ENCODE peak calls at places on chromosomes 12 and 14, in eight cellular contexts. One of them, this sample, is unnamed.

GRCh38 chr14:105733081-105734065 is 207.0 kb downstream of the TMEM121 start:
- DNase-seq in transverse colon: no peak
- DNase-seq in tibial nerve: no peak
- DNase-seq in HepG2: no peak
- DNase-seq in K562: no peak
- DNase-seq in A549: no peak
- DNase-seq in stomach: no peak
- DNase-seq in ovary: no peak
- DNase-seq in this sample: no peak

GRCh38 chr12:69464433-69464832 is 5.8 kb upstream of the FRS2 start:
- DNase-seq in transverse colon: no peak
- DNase-seq in stomach: no peak
- DNase-seq in HepG2: no peak
- DNase-seq in tibial nerve: no peak
- DNase-seq in ovary: no peak
- DNase-seq in A549: no peak
- DNase-seq in K562: no peak
- DNase-seq in this sample: no peak

GRCh38 chr12:2813214-2813554 is 716 bp downstream of the ITFG2 start:
- DNase-seq in tibial nerve: no peak
- DNase-seq in K562: no peak
- DNase-seq in A549: no peak
- DNase-seq in transverse colon: no peak
- DNase-seq in HepG2: no peak
- DNase-seq in ovary: no peak
- DNase-seq in stomach: no peak
- DNase-seq in this sample: no peak

GRCh38 chr14:89270439-89271227 is 146.4 kb downstream of the FOXN3 start:
- DNase-seq in ovary: no peak
- DNase-seq in tibial nerve: no peak
- DNase-seq in stomach: peak
- DNase-seq in HepG2: no peak
- DNase-seq in A549: no peak
- DNase-seq in K562: no peak
- DNase-seq in transverse colon: peak
- DNase-seq in this sample: no peak

GRCh38 chr12:58416211-58416610 is 474.8 kb downstream of the ATP23 start:
- DNase-seq in HepG2: no peak
- DNase-seq in stomach: no peak
- DNase-seq in tibial nerve: no peak
- DNase-seq in K562: no peak
- DNase-seq in ovary: no peak
- DNase-seq in A549: no peak
- DNase-seq in transverse colon: no peak
- DNase-seq in this sample: no peak

GRCh38 chr14:50607181-50607580 is 47.2 kb downstream of the ATL1 start:
- DNase-seq in A549: no peak
- DNase-seq in K562: no peak
- DNase-seq in ovary: no peak
- DNase-seq in HepG2: no peak
- DNase-seq in tibial nerve: no peak
- DNase-seq in stomach: no peak
- DNase-seq in transverse colon: no peak
- DNase-seq in this sample: no peak

GRCh38 chr12:79932393-79932792 is 2.5 kb downstream of the PPP1R12A start:
- DNase-seq in stomach: no peak
- DNase-seq in A549: no peak
- DNase-seq in HepG2: no peak
- DNase-seq in transverse colon: no peak
- DNase-seq in tibial nerve: no peak
- DNase-seq in ovary: no peak
- DNase-seq in K562: no peak
- DNase-seq in this sample: no peak

GRCh38 chr12:25496098-25496587 is 56.9 kb downstream of the LMNTD1 start:
- DNase-seq in K562: no peak
- DNase-seq in HepG2: no peak
- DNase-seq in ovary: no peak
- DNase-seq in transverse colon: no peak
- DNase-seq in A549: no peak
- DNase-seq in tibial nerve: no peak
- DNase-seq in stomach: no peak
- DNase-seq in this sample: no peak

GRCh38 chr12:131141483-131141882 is 187.8 kb downstream of the ADGRD1 start:
- DNase-seq in K562: no peak
- DNase-seq in A549: no peak
- DNase-seq in transverse colon: no peak
- DNase-seq in ovary: no peak
- DNase-seq in tibial nerve: no peak
- DNase-seq in HepG2: no peak
- DNase-seq in stomach: no peak
- DNase-seq in this sample: no peak

GRCh38 chr12:125070117-125070516 is 4.9 kb downstream of the AACS start:
- DNase-seq in ovary: no peak
- DNase-seq in transverse colon: no peak
- DNase-seq in tibial nerve: no peak
- DNase-seq in K562: no peak
- DNase-seq in stomach: no peak
- DNase-seq in A549: no peak
- DNase-seq in HepG2: peak
- DNase-seq in this sample: no peak

GRCh38 chr12:46219892-46220655 is 48.8 kb downstream of the SLC38A1 start:
- DNase-seq in K562: peak
- DNase-seq in A549: no peak
- DNase-seq in ovary: no peak
- DNase-seq in stomach: no peak
- DNase-seq in tibial nerve: no peak
- DNase-seq in HepG2: peak
- DNase-seq in transverse colon: peak
- DNase-seq in this sample: no peak

GRCh38 chr12:104692335-104693218 is 235.8 kb downstream of the CHST11 start:
- DNase-seq in A549: no peak
- DNase-seq in HepG2: no peak
- DNase-seq in stomach: no peak
- DNase-seq in tibial nerve: no peak
- DNase-seq in ovary: no peak
- DNase-seq in transverse colon: no peak
- DNase-seq in K562: no peak
- DNase-seq in this sample: no peak

GRCh38 chr12:3641428-3641883 is 111.5 kb downstream of the CRACR2A start:
- DNase-seq in HepG2: no peak
- DNase-seq in stomach: no peak
- DNase-seq in K562: no peak
- DNase-seq in ovary: no peak
- DNase-seq in transverse colon: no peak
- DNase-seq in A549: no peak
- DNase-seq in tibial nerve: peak
- DNase-seq in this sample: no peak

DNA sequence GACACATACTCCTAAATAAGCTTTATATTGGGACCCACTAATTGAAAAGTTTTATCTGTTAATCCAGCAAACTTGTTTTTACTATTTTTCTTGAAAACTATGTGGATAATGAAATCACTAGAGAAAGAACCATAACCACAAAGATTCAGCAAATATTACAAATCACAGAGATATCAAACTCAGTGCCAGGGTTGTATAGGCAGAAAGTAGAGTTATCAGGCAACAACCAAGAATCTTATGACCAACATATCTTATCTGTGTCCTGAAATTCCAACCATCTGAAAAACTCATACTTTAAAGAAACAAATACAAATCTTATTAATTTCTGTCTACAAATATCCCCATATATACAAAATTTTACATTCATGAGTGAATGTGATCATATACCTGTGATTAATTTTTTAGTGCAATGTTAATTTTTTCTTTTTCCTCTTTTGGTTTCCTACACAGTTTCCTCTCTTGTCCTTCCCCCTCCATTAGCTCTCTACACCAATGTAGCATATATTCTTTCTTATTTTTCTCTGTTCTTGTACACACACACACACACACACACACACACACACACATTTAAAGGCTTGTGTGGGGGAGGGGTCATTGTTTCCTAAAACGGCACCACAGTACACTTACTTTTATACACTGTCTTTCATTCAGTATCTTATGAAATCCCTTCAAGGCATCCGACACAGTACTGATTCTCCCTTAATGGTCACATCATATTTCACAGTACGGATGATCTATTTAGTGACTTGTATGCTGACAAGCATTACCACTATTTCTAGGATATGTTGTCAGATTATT is 18.6 kb downstream of the AMN1 start:
- DNase-seq in tibial nerve: no peak
- DNase-seq in A549: no peak
- DNase-seq in K562: no peak
- DNase-seq in HepG2: no peak
- DNase-seq in ovary: no peak
- DNase-seq in stomach: no peak
- DNase-seq in transverse colon: no peak
- DNase-seq in this sample: no peak
- TF ChIP-seq EP300 in tibial nerve: no peak
- TF ChIP-seq EP300 in A549: no peak
- TF ChIP-seq EP300 in K562: no peak
- TF ChIP-seq EP300 in HepG2: no peak
- TF ChIP-seq EP300 in ovary: no peak
- TF ChIP-seq EP300 in stomach: no peak
- TF ChIP-seq EP300 in transverse colon: no peak
- TF ChIP-seq EP300 in this sample: no peak

GRCh38 chr12:61870658-61871559 is 389.3 kb upstream of the USP15 start:
- DNase-seq in A549: no peak
- DNase-seq in HepG2: no peak
- DNase-seq in stomach: no peak
- DNase-seq in tibial nerve: no peak
- DNase-seq in K562: no peak
- DNase-seq in transverse colon: no peak
- DNase-seq in ovary: no peak
- DNase-seq in this sample: no peak
- TF ChIP-seq EP300 in A549: no peak
- TF ChIP-seq EP300 in HepG2: no peak
- TF ChIP-seq EP300 in stomach: no peak
- TF ChIP-seq EP300 in tibial nerve: no peak
- TF ChIP-seq EP300 in K562: no peak
- TF ChIP-seq EP300 in transverse colon: no peak
- TF ChIP-seq EP300 in ovary: no peak
- TF ChIP-seq EP300 in this sample: no peak

GRCh38 chr14:100851946-100852620 is 26.2 kb downstream of the MEG3 start:
- DNase-seq in K562: peak
- DNase-seq in stomach: no peak
- DNase-seq in A549: no peak
- DNase-seq in ovary: peak
- DNase-seq in HepG2: no peak
- DNase-seq in tibial nerve: no peak
- DNase-seq in transverse colon: no peak
- DNase-seq in this sample: no peak

GRCh38 chr14:100849432-100849831 is 23.5 kb downstream of the MEG3 start:
- DNase-seq in transverse colon: no peak
- DNase-seq in A549: no peak
- DNase-seq in stomach: no peak
- DNase-seq in HepG2: no peak
- DNase-seq in ovary: no peak
- DNase-seq in tibial nerve: no peak
- DNase-seq in K562: no peak
- DNase-seq in this sample: no peak

GRCh38 chr14:100854435-100854834 is 28.5 kb downstream of the MEG3 start:
- DNase-seq in tibial nerve: no peak
- DNase-seq in A549: no peak
- DNase-seq in transverse colon: no peak
- DNase-seq in stomach: no peak
- DNase-seq in HepG2: no peak
- DNase-seq in K562: no peak
- DNase-seq in ovary: no peak
- DNase-seq in this sample: no peak

GRCh38 chr14:100851586-100851916 is 25.6 kb downstream of the MEG3 start:
- DNase-seq in A549: no peak
- DNase-seq in stomach: no peak
- DNase-seq in K562: no peak
- DNase-seq in ovary: no peak
- DNase-seq in transverse colon: no peak
- DNase-seq in HepG2: no peak
- DNase-seq in tibial nerve: no peak
- DNase-seq in this sample: no peak

GRCh38 chr14:100850841-100851585 is 25.1 kb downstream of the MEG3 start:
- DNase-seq in tibial nerve: peak
- DNase-seq in transverse colon: peak
- DNase-seq in ovary: peak
- DNase-seq in HepG2: peak
- DNase-seq in A549: peak
- DNase-seq in K562: peak
- DNase-seq in stomach: peak
- DNase-seq in this sample: peak
- TF ChIP-seq EP300 in tibial nerve: no peak
- TF ChIP-seq EP300 in transverse colon: no peak
- TF ChIP-seq EP300 in ovary: no peak
- TF ChIP-seq EP300 in HepG2: no peak
- TF ChIP-seq EP300 in A549: no peak
- TF ChIP-seq EP300 in K562: no peak
- TF ChIP-seq EP300 in stomach: no peak
- TF ChIP-seq EP300 in this sample: no peak

GRCh38 chr12:106109168-106109910 is 29.4 kb downstream of the NUAK1 start:
- DNase-seq in K562: no peak
- DNase-seq in HepG2: no peak
- DNase-seq in tibial nerve: no peak
- DNase-seq in A549: no peak
- DNase-seq in stomach: no peak
- DNase-seq in ovary: no peak
- DNase-seq in transverse colon: no peak
- DNase-seq in this sample: no peak

GRCh38 chr12:106106129-106106566 is 32.6 kb downstream of the NUAK1 start:
- DNase-seq in transverse colon: no peak
- DNase-seq in tibial nerve: no peak
- DNase-seq in A549: no peak
- DNase-seq in stomach: no peak
- DNase-seq in ovary: no peak
- DNase-seq in HepG2: no peak
- DNase-seq in K562: no peak
- DNase-seq in this sample: no peak

GRCh38 chr12:106108187-106108816 is 30.5 kb downstream of the NUAK1 start:
- DNase-seq in stomach: no peak
- DNase-seq in ovary: no peak
- DNase-seq in transverse colon: peak
- DNase-seq in K562: no peak
- DNase-seq in HepG2: no peak
- DNase-seq in tibial nerve: no peak
- DNase-seq in A549: no peak
- DNase-seq in this sample: no peak

GRCh38 chr12:106107566-106107965 is 31.2 kb downstream of the NUAK1 start:
- DNase-seq in tibial nerve: no peak
- DNase-seq in transverse colon: no peak
- DNase-seq in A549: no peak
- DNase-seq in K562: no peak
- DNase-seq in stomach: no peak
- DNase-seq in HepG2: no peak
- DNase-seq in ovary: no peak
- DNase-seq in this sample: no peak

DNA sequence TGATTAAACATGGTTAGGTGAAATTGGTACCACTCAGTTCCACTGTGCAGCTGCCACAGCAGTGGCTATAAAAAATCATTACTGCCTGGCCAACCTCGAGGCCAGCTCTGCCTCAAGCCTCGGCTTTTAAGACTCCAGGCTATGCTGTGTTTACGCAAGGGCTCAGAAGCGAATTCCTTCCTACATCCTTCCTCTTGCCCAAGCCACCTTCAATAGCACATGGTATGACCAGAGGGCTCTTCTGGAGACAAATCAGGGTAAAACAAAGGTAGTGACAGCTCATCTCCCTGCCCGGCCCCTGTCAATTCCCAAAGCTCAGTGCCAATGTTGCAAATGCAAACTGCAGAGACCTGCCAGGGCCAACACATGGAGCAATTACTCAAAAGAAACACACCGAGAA is 31.9 kb downstream of the NUAK1 start:
- DNase-seq in transverse colon: no peak
- DNase-seq in ovary: no peak
- DNase-seq in A549: no peak
- DNase-seq in K562: no peak
- DNase-seq in HepG2: no peak
- DNase-seq in stomach: no peak
- DNase-seq in tibial nerve: no peak
- DNase-seq in this sample: no peak
- TF ChIP-seq EP300 in transverse colon: no peak
- TF ChIP-seq EP300 in ovary: no peak
- TF ChIP-seq EP300 in A549: no peak
- TF ChIP-seq EP300 in K562: no peak
- TF ChIP-seq EP300 in HepG2: no peak
- TF ChIP-seq EP300 in stomach: no peak
- TF ChIP-seq EP300 in tibial nerve: peak
- TF ChIP-seq EP300 in this sample: no peak